ENCODE peak calls at places on chromosomes 13 and 19, in ten cellular contexts. One of them, this sample, is unnamed.

GRCh38 chr13:100646030-100646673 is 28.4 kb downstream of the TMTC4 start:
- DNase-seq in spleen: no peak
- DNase-seq in endothelial cell of umbilical vein: peak
- DNase-seq in K562: peak
- DNase-seq in stomach: peak
- DNase-seq in prostate gland: no peak
- DNase-seq in H1: no peak
- DNase-seq in transverse colon: no peak
- DNase-seq in breast epithelium: no peak
- DNase-seq in HepG2: peak
- DNase-seq in this sample: no peak

GRCh38 chr13:48043789-48044503 is 6.4 kb downstream of the NUDT15 start:
- DNase-seq in H1: no peak
- DNase-seq in prostate gland: no peak
- DNase-seq in spleen: no peak
- DNase-seq in transverse colon: no peak
- DNase-seq in endothelial cell of umbilical vein: peak
- DNase-seq in HepG2: no peak
- DNase-seq in breast epithelium: no peak
- DNase-seq in stomach: no peak
- DNase-seq in K562: no peak
- DNase-seq in this sample: no peak

GRCh38 chr19:13153627-13154240 is 3.5 kb downstream of the IER2 start:
- DNase-seq in H1: no peak
- DNase-seq in stomach: peak
- DNase-seq in K562: peak
- DNase-seq in breast epithelium: peak
- DNase-seq in prostate gland: no peak
- DNase-seq in endothelial cell of umbilical vein: no peak
- DNase-seq in HepG2: no peak
- DNase-seq in spleen: peak
- DNase-seq in transverse colon: peak
- DNase-seq in this sample: no peak

GRCh38 chr13:42001580-42001979 is 40.7 kb upstream of the VWA8 start:
- DNase-seq in spleen: no peak
- DNase-seq in H1: peak
- DNase-seq in transverse colon: no peak
- DNase-seq in stomach: no peak
- DNase-seq in breast epithelium: no peak
- DNase-seq in HepG2: no peak
- DNase-seq in prostate gland: no peak
- DNase-seq in endothelial cell of umbilical vein: no peak
- DNase-seq in K562: no peak
- DNase-seq in this sample: peak

GRCh38 chr13:59680429-59681024 is 483.2 kb downstream of the DIAPH3 start:
- DNase-seq in K562: peak
- DNase-seq in H1: no peak
- DNase-seq in endothelial cell of umbilical vein: peak
- DNase-seq in prostate gland: no peak
- DNase-seq in breast epithelium: no peak
- DNase-seq in stomach: no peak
- DNase-seq in spleen: no peak
- DNase-seq in transverse colon: no peak
- DNase-seq in HepG2: no peak
- DNase-seq in this sample: no peak

GRCh38 chr19:31610036-31610435 is 260.8 kb upstream of the TSHZ3 start:
- DNase-seq in breast epithelium: no peak
- DNase-seq in stomach: no peak
- DNase-seq in prostate gland: no peak
- DNase-seq in HepG2: no peak
- DNase-seq in spleen: no peak
- DNase-seq in transverse colon: no peak
- DNase-seq in endothelial cell of umbilical vein: no peak
- DNase-seq in H1: no peak
- DNase-seq in K562: no peak
- DNase-seq in this sample: no peak

GRCh38 chr19:12550951-12551832 is at the start of gene ZNF564:
- DNase-seq in K562: peak
- DNase-seq in endothelial cell of umbilical vein: peak
- DNase-seq in spleen: peak
- DNase-seq in prostate gland: peak
- DNase-seq in transverse colon: peak
- DNase-seq in H1: peak
- DNase-seq in HepG2: peak
- DNase-seq in stomach: peak
- DNase-seq in breast epithelium: peak
- DNase-seq in this sample: peak

GRCh38 chr13:100100115-100100879 is 11.4 kb downstream of the PCCA start:
- DNase-seq in endothelial cell of umbilical vein: peak
- DNase-seq in breast epithelium: peak
- DNase-seq in K562: no peak
- DNase-seq in spleen: no peak
- DNase-seq in transverse colon: no peak
- DNase-seq in prostate gland: peak
- DNase-seq in HepG2: peak
- DNase-seq in stomach: peak
- DNase-seq in H1: no peak
- DNase-seq in this sample: no peak

DNA sequence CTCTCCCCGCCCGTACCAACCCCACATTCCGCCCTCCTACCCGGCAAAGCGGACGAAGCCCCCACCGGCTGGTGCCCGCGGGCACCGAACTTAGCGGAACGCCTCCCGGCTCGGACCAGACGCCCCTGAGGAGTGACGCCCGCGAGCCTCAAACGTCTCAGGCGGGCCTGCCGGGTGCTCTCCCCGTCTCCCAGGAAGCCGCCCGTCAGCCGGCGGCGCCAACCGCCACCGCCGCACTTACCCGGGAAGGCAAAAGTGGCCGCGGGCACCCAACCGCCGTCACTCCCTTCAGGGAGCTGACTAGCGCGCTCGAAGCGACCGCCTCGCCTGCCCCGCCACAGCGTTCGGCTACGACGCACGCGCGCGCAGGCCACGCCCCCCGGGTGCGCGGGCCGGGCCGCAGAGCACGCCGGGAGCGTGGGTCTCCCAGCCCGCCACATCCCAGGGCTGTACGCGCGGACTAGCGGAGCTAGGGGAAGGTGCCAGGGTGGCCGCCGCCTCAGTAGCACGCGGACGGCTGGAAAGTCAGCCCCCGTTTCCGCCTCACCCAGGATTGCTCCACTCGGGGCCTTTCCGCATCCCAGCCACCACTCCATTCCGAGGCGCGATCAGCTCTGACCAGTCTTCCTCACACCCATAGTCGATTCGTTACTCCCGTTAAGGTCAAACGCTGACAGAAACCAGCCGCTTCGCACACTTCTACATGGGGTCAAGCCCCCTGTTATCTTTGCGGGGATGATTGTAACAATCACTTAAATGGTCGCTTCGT is at the start of gene TEX30:
- DNase-seq in transverse colon: peak
- DNase-seq in H1: peak
- DNase-seq in prostate gland: peak
- DNase-seq in spleen: peak
- DNase-seq in K562: peak
- DNase-seq in HepG2: no peak
- DNase-seq in breast epithelium: peak
- DNase-seq in endothelial cell of umbilical vein: peak
- DNase-seq in stomach: peak
- DNase-seq in this sample: peak
- TF ChIP-seq POLR2A in transverse colon: peak
- TF ChIP-seq POLR2A in H1: peak
- TF ChIP-seq POLR2A in prostate gland: peak
- TF ChIP-seq POLR2A in spleen: peak
- TF ChIP-seq POLR2A in K562: peak
- TF ChIP-seq POLR2A in HepG2: no peak
- TF ChIP-seq POLR2A in breast epithelium: peak
- TF ChIP-seq POLR2A in endothelial cell of umbilical vein: peak
- TF ChIP-seq POLR2A in stomach: no peak
- TF ChIP-seq POLR2A in this sample: peak

DNA sequence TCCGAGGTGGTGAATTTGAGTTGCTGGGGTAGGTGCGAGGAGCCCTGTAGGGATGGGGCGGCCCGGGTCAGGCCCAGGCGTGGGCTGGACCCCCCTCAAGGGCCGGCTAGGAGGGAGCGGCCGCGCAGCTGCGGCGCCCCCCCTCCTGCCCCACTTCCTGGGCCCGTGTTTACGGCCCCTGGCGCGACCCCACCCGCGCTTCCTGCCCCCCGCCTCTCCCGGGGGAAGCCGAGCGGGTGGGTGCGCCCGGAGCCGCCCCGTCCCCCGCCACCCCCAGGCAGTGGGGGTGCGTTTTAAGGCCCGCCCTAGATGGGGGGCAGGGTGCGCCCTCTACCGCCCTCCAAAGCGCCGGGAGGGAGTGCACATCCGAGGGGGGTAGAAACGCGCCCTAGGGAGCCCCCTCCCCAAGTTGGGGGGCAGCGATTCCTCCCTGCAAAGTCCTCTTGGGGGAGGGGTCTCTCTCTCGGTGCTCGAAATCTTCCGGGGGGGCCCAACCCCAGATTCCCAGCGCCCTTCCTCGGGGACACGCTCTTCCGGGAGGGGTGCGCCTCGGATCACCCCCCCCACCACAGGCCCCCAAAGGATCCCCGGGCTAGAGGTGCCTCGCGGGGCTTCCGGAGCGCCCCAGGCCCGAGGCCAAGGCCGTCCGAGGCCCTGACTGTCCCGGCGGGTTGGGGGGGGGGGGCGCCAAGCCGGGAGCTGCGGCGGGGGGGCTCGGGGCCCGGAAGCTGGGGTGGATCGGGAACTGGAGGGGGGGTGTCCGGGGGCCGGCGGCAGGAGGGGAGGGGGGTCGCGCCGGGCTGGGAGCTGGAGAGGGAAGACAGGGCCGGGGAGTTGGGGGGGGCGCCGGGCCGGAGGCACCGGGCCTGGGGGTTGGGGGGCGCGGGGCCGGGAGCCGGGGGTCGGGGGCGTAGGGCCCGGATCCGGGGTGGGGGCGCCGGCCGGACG is 807 bp downstream of the TLE5 start:
- DNase-seq in transverse colon: peak
- DNase-seq in HepG2: no peak
- DNase-seq in stomach: peak
- DNase-seq in spleen: peak
- DNase-seq in H1: no peak
- DNase-seq in K562: peak
- DNase-seq in prostate gland: peak
- DNase-seq in breast epithelium: no peak
- DNase-seq in endothelial cell of umbilical vein: no peak
- DNase-seq in this sample: no peak
- TF ChIP-seq POLR2AphosphoS5 in transverse colon: peak
- TF ChIP-seq POLR2AphosphoS5 in HepG2: no peak
- TF ChIP-seq POLR2AphosphoS5 in stomach: peak
- TF ChIP-seq POLR2AphosphoS5 in spleen: peak
- TF ChIP-seq POLR2AphosphoS5 in H1: no peak
- TF ChIP-seq POLR2AphosphoS5 in K562: no peak
- TF ChIP-seq POLR2AphosphoS5 in prostate gland: peak
- TF ChIP-seq POLR2AphosphoS5 in breast epithelium: no peak
- TF ChIP-seq POLR2AphosphoS5 in endothelial cell of umbilical vein: no peak
- TF ChIP-seq POLR2AphosphoS5 in this sample: peak

DNA sequence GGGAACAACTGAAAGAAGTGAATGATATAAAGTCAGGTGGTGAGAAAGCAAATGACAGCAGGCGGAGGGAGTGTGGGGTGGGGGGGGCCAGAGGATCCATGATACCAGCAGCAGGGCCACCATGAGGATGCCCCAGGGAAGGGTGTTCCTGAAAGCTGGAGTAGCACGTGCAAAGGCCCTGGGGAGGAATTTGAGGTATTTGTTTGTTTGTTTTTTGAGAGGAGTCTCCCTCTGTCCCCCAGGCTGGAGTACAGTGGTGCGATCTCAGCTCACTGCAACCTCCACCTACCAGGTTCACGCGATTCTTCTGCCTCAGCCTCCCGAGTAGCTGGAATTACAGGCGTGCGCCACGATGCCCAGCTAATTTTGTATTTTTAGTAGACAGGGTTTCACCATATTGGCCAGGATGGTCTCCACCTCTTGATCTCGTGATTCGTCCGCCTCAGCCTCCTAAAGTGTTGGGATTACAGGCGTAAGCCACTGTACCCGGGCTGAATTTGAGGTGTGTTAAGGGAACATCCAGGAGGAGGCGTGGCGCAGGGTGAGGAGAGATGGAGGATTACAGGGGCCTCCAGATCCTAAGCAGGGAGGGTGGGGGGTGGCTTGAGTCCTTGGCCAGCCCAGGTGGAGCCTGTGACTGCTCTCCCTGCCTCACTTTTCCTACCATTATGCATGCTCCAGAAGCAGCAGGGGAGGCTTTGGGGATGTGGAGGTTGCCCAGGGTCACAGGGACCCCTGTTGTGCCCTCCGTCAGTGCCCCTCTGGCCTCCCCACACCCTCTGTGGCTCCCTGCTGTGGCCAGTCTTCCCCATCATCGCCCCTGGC is 12.4 kb upstream of the JUND start:
- DNase-seq in prostate gland: no peak
- DNase-seq in transverse colon: no peak
- DNase-seq in spleen: no peak
- DNase-seq in breast epithelium: no peak
- DNase-seq in HepG2: no peak
- DNase-seq in K562: no peak
- DNase-seq in H1: no peak
- DNase-seq in endothelial cell of umbilical vein: no peak
- DNase-seq in stomach: no peak
- DNase-seq in this sample: no peak
- TF ChIP-seq CTCF in prostate gland: no peak
- TF ChIP-seq CTCF in transverse colon: no peak
- TF ChIP-seq CTCF in spleen: no peak
- TF ChIP-seq CTCF in breast epithelium: no peak
- TF ChIP-seq CTCF in HepG2: no peak
- TF ChIP-seq CTCF in K562: no peak
- TF ChIP-seq CTCF in H1: no peak
- TF ChIP-seq CTCF in endothelial cell of umbilical vein: no peak
- TF ChIP-seq CTCF in stomach: no peak
- TF ChIP-seq CTCF in this sample: no peak

GRCh38 chr19:32976223-32976805 is 4.3 kb downstream of the FAAP24 start:
- DNase-seq in spleen: peak
- DNase-seq in HepG2: peak
- DNase-seq in breast epithelium: peak
- DNase-seq in prostate gland: peak
- DNase-seq in H1: peak
- DNase-seq in endothelial cell of umbilical vein: peak
- DNase-seq in K562: peak
- DNase-seq in stomach: peak
- DNase-seq in transverse colon: peak
- DNase-seq in this sample: no peak

GRCh38 chr19:32969549-32969948 is 2.2 kb downstream of the CEP89 start:
- DNase-seq in H1: no peak
- DNase-seq in prostate gland: no peak
- DNase-seq in K562: no peak
- DNase-seq in stomach: no peak
- DNase-seq in transverse colon: no peak
- DNase-seq in spleen: no peak
- DNase-seq in breast epithelium: no peak
- DNase-seq in endothelial cell of umbilical vein: no peak
- DNase-seq in HepG2: no peak
- DNase-seq in this sample: no peak

GRCh38 chr19:32966750-32967149 is 5.0 kb downstream of the CEP89 start:
- DNase-seq in HepG2: no peak
- DNase-seq in spleen: no peak
- DNase-seq in stomach: no peak
- DNase-seq in breast epithelium: no peak
- DNase-seq in K562: no peak
- DNase-seq in transverse colon: no peak
- DNase-seq in H1: no peak
- DNase-seq in endothelial cell of umbilical vein: no peak
- DNase-seq in prostate gland: no peak
- DNase-seq in this sample: no peak

GRCh38 chr19:32971012-32971595 is 654 bp downstream of the CEP89 start:
- DNase-seq in spleen: no peak
- DNase-seq in stomach: no peak
- DNase-seq in HepG2: no peak
- DNase-seq in H1: no peak
- DNase-seq in transverse colon: no peak
- DNase-seq in prostate gland: no peak
- DNase-seq in endothelial cell of umbilical vein: no peak
- DNase-seq in breast epithelium: no peak
- DNase-seq in K562: no peak
- DNase-seq in this sample: no peak

GRCh38 chr19:32971715-32972540 is at the start of the genes CEP89 and FAAP24:
- DNase-seq in endothelial cell of umbilical vein: peak
- DNase-seq in stomach: peak
- DNase-seq in HepG2: peak
- DNase-seq in K562: peak
- DNase-seq in prostate gland: peak
- DNase-seq in transverse colon: peak
- DNase-seq in breast epithelium: peak
- DNase-seq in spleen: peak
- DNase-seq in H1: peak
- DNase-seq in this sample: peak
- TF ChIP-seq POLR2A in endothelial cell of umbilical vein: peak
- TF ChIP-seq POLR2A in stomach: no peak
- TF ChIP-seq POLR2A in HepG2: peak
- TF ChIP-seq POLR2A in K562: peak
- TF ChIP-seq POLR2A in prostate gland: peak
- TF ChIP-seq POLR2A in transverse colon: peak
- TF ChIP-seq POLR2A in breast epithelium: no peak
- TF ChIP-seq POLR2A in spleen: no peak
- TF ChIP-seq POLR2A in H1: peak
- TF ChIP-seq POLR2A in this sample: no peak

This sample was measured in esophagus muscularis mucosa.